ENCODE peak calls at places on chromosomes 16 and 17, in eight cellular contexts. One of them, this sample, is unnamed.

GRCh38 chr17:40818343-40818732 is 4.1 kb downstream of the KRT10 start:
- DNase-seq in A549: no peak
- DNase-seq in HEK293T: no peak
- DNase-seq in endodermal cell: no peak
- DNase-seq in AML-193: no peak
- DNase-seq in NCI-H69: no peak
- DNase-seq in left ventricle myocardium superior: no peak
- DNase-seq in mucosa of gallbladder: no peak
- DNase-seq in this sample: no peak

GRCh38 chr16:84509032-84509950 is 4.8 kb upstream of the MEAK7 start:
- DNase-seq in A549: no peak
- DNase-seq in HEK293T: no peak
- DNase-seq in endodermal cell: peak
- DNase-seq in AML-193: no peak
- DNase-seq in NCI-H69: no peak
- DNase-seq in left ventricle myocardium superior: no peak
- DNase-seq in mucosa of gallbladder: no peak
- DNase-seq in this sample: no peak

GRCh38 chr17:60086822-60087591 is 8.3 kb upstream of the HEATR6 start:
- DNase-seq in A549: peak
- DNase-seq in HEK293T: no peak
- DNase-seq in endodermal cell: no peak
- DNase-seq in AML-193: peak
- DNase-seq in NCI-H69: peak
- DNase-seq in left ventricle myocardium superior: no peak
- DNase-seq in mucosa of gallbladder: no peak
- DNase-seq in this sample: no peak

GRCh38 chr17:39598047-39598481 is 9.7 kb downstream of the NEUROD2 start:
- DNase-seq in A549: no peak
- DNase-seq in HEK293T: no peak
- DNase-seq in endodermal cell: peak
- DNase-seq in AML-193: no peak
- DNase-seq in NCI-H69: peak
- DNase-seq in left ventricle myocardium superior: no peak
- DNase-seq in mucosa of gallbladder: no peak
- DNase-seq in this sample: no peak

GRCh38 chr16:64137976-64138375 is 983.9 kb downstream of the CDH11 start:
- DNase-seq in A549: no peak
- DNase-seq in HEK293T: no peak
- DNase-seq in endodermal cell: no peak
- DNase-seq in AML-193: no peak
- DNase-seq in NCI-H69: no peak
- DNase-seq in left ventricle myocardium superior: no peak
- DNase-seq in mucosa of gallbladder: no peak
- DNase-seq in this sample: no peak

GRCh38 chr17:9677411-9677810 is 32.1 kb downstream of the USP43 start:
- DNase-seq in A549: no peak
- DNase-seq in HEK293T: no peak
- DNase-seq in endodermal cell: peak
- DNase-seq in AML-193: no peak
- DNase-seq in NCI-H69: peak
- DNase-seq in left ventricle myocardium superior: no peak
- DNase-seq in mucosa of gallbladder: no peak
- DNase-seq in this sample: no peak

GRCh38 chr17:49028271-49028670 is 31.1 kb downstream of the IGF2BP1 start:
- DNase-seq in A549: no peak
- DNase-seq in HEK293T: no peak
- DNase-seq in endodermal cell: no peak
- DNase-seq in AML-193: no peak
- DNase-seq in NCI-H69: no peak
- DNase-seq in left ventricle myocardium superior: no peak
- DNase-seq in mucosa of gallbladder: no peak
- DNase-seq in this sample: no peak

GRCh38 chr17:77066165-77066564 is 74.6 kb upstream of the SEC14L1 start:
- DNase-seq in A549: no peak
- DNase-seq in HEK293T: no peak
- DNase-seq in endodermal cell: no peak
- DNase-seq in AML-193: no peak
- DNase-seq in NCI-H69: no peak
- DNase-seq in left ventricle myocardium superior: no peak
- DNase-seq in mucosa of gallbladder: no peak
- DNase-seq in this sample: no peak

GRCh38 chr17:18039535-18040286 is 503 bp downstream of the GID4 start:
- DNase-seq in A549: peak
- DNase-seq in HEK293T: peak
- DNase-seq in endodermal cell: peak
- DNase-seq in AML-193: peak
- DNase-seq in NCI-H69: peak
- DNase-seq in left ventricle myocardium superior: no peak
- DNase-seq in mucosa of gallbladder: peak
- DNase-seq in this sample: no peak

GRCh38 chr17:80008848-80009247 is 26.8 kb downstream of the TBC1D16 start:
- DNase-seq in A549: no peak
- DNase-seq in HEK293T: no peak
- DNase-seq in endodermal cell: no peak
- DNase-seq in AML-193: no peak
- DNase-seq in NCI-H69: no peak
- DNase-seq in left ventricle myocardium superior: no peak
- DNase-seq in mucosa of gallbladder: no peak
- DNase-seq in this sample: no peak

GRCh38 chr16:28534542-28535373 is 4.0 kb downstream of the NUPR1 start:
- DNase-seq in A549: no peak
- DNase-seq in HEK293T: no peak
- DNase-seq in endodermal cell: no peak
- DNase-seq in AML-193: peak
- DNase-seq in NCI-H69: no peak
- DNase-seq in left ventricle myocardium superior: no peak
- DNase-seq in mucosa of gallbladder: no peak
- DNase-seq in this sample: no peak

GRCh38 chr16:2005646-2006045 is 4.0 kb downstream of the ZNF598 start:
- DNase-seq in A549: peak
- DNase-seq in HEK293T: no peak
- DNase-seq in endodermal cell: peak
- DNase-seq in AML-193: no peak
- DNase-seq in NCI-H69: no peak
- DNase-seq in left ventricle myocardium superior: no peak
- DNase-seq in mucosa of gallbladder: no peak
- DNase-seq in this sample: no peak

GRCh38 chr16:25413962-25414361 is 156.3 kb upstream of the ZKSCAN2 start:
- DNase-seq in A549: no peak
- DNase-seq in HEK293T: no peak
- DNase-seq in endodermal cell: no peak
- DNase-seq in AML-193: no peak
- DNase-seq in NCI-H69: no peak
- DNase-seq in left ventricle myocardium superior: no peak
- DNase-seq in mucosa of gallbladder: no peak
- DNase-seq in this sample: no peak

GRCh38 chr17:31672161-31672819 is 186.8 kb downstream of the COPRS start:
- DNase-seq in A549: no peak
- DNase-seq in HEK293T: no peak
- DNase-seq in endodermal cell: peak
- DNase-seq in AML-193: no peak
- DNase-seq in NCI-H69: peak
- DNase-seq in left ventricle myocardium superior: no peak
- DNase-seq in mucosa of gallbladder: no peak
- DNase-seq in this sample: no peak

GRCh38 chr16:8505327-8505991 is 84.9 kb downstream of the TMEM114 start:
- DNase-seq in A549: no peak
- DNase-seq in HEK293T: no peak
- DNase-seq in endodermal cell: peak
- DNase-seq in AML-193: no peak
- DNase-seq in NCI-H69: peak
- DNase-seq in left ventricle myocardium superior: no peak
- DNase-seq in mucosa of gallbladder: no peak
- DNase-seq in this sample: no peak

GRCh38 chr16:64311241-64311640 is 810.6 kb downstream of the CDH11 start:
- DNase-seq in A549: no peak
- DNase-seq in HEK293T: no peak
- DNase-seq in endodermal cell: no peak
- DNase-seq in AML-193: no peak
- DNase-seq in NCI-H69: no peak
- DNase-seq in left ventricle myocardium superior: no peak
- DNase-seq in mucosa of gallbladder: no peak
- DNase-seq in this sample: no peak

GRCh38 chr16:26464576-26465266 is 602.0 kb upstream of the C16orf82 start:
- DNase-seq in A549: no peak
- DNase-seq in HEK293T: no peak
- DNase-seq in endodermal cell: peak
- DNase-seq in AML-193: no peak
- DNase-seq in NCI-H69: peak
- DNase-seq in left ventricle myocardium superior: no peak
- DNase-seq in mucosa of gallbladder: no peak
- DNase-seq in this sample: no peak

GRCh38 chr16:61580579-61580978 is 455.7 kb downstream of the CDH8 start:
- DNase-seq in A549: no peak
- DNase-seq in HEK293T: no peak
- DNase-seq in endodermal cell: no peak
- DNase-seq in AML-193: no peak
- DNase-seq in NCI-H69: no peak
- DNase-seq in left ventricle myocardium superior: no peak
- DNase-seq in mucosa of gallbladder: no peak
- DNase-seq in this sample: no peak

GRCh38 chr16:69328854-69329316 is 1.5 kb downstream of the PDF start:
- DNase-seq in A549: no peak
- DNase-seq in HEK293T: no peak
- DNase-seq in endodermal cell: no peak
- DNase-seq in AML-193: no peak
- DNase-seq in NCI-H69: no peak
- DNase-seq in left ventricle myocardium superior: no peak
- DNase-seq in mucosa of gallbladder: no peak
- DNase-seq in this sample: no peak

GRCh38 chr17:44257815-44258750 is 9.9 kb downstream of the SLC4A1 start:
- DNase-seq in A549: no peak
- DNase-seq in HEK293T: no peak
- DNase-seq in endodermal cell: no peak
- DNase-seq in AML-193: no peak
- DNase-seq in NCI-H69: no peak
- DNase-seq in left ventricle myocardium superior: no peak
- DNase-seq in mucosa of gallbladder: no peak
- DNase-seq in this sample: no peak

GRCh38 chr17:50133769-50134099 is 3.8 kb upstream of the SAMD14 start:
- DNase-seq in A549: no peak
- DNase-seq in HEK293T: no peak
- DNase-seq in endodermal cell: peak
- DNase-seq in AML-193: no peak
- DNase-seq in NCI-H69: peak
- DNase-seq in left ventricle myocardium superior: peak
- DNase-seq in mucosa of gallbladder: no peak
- DNase-seq in this sample: no peak

GRCh38 chr16:3490911-3491629 is 4.2 kb downstream of the C16orf90 start:
- DNase-seq in A549: no peak
- DNase-seq in HEK293T: no peak
- DNase-seq in endodermal cell: peak
- DNase-seq in AML-193: no peak
- DNase-seq in NCI-H69: peak
- DNase-seq in left ventricle myocardium superior: no peak
- DNase-seq in mucosa of gallbladder: no peak
- DNase-seq in this sample: no peak

GRCh38 chr17:80242505-80242904 is 18.1 kb upstream of the RNF213 start:
- DNase-seq in A549: no peak
- DNase-seq in HEK293T: no peak
- DNase-seq in endodermal cell: no peak
- DNase-seq in AML-193: no peak
- DNase-seq in NCI-H69: no peak
- DNase-seq in left ventricle myocardium superior: peak
- DNase-seq in mucosa of gallbladder: no peak
- DNase-seq in this sample: no peak

GRCh38 chr17:68461589-68461988 is 4.3 kb upstream of the WIPI1 start:
- DNase-seq in A549: no peak
- DNase-seq in HEK293T: no peak
- DNase-seq in endodermal cell: peak
- DNase-seq in AML-193: no peak
- DNase-seq in NCI-H69: peak
- DNase-seq in left ventricle myocardium superior: no peak
- DNase-seq in mucosa of gallbladder: no peak
- DNase-seq in this sample: no peak

GRCh38 chr16:49596119-49596518 is 222.5 kb downstream of the C16orf78 start:
- DNase-seq in A549: no peak
- DNase-seq in HEK293T: no peak
- DNase-seq in endodermal cell: peak
- DNase-seq in AML-193: no peak
- DNase-seq in NCI-H69: peak
- DNase-seq in left ventricle myocardium superior: no peak
- DNase-seq in mucosa of gallbladder: no peak
- DNase-seq in this sample: peak

GRCh38 chr17:56679767-56680422 is 86.4 kb downstream of the NOG start:
- DNase-seq in A549: no peak
- DNase-seq in HEK293T: no peak
- DNase-seq in endodermal cell: no peak
- DNase-seq in AML-193: no peak
- DNase-seq in NCI-H69: no peak
- DNase-seq in left ventricle myocardium superior: no peak
- DNase-seq in mucosa of gallbladder: no peak
- DNase-seq in this sample: no peak

This sample was measured in NCI-H2227 treated with DMSO at 0.1 percent for 48 hours.